ENCODE peak calls at places on chromosomes 6 and 20, in seven cellular contexts. E, B, N, J, X, L and Y are unnamed samples.

GRCh38 chr20:59765599-59766177 is 161.3 kb downstream of the PHACTR3 start:
- DNase-seq in L (no peak), J (peak; percentile 25), N (no peak), X (no peak), E (peak; percentile 17), B (peak; percentile 63), Y (no peak)

GRCh38 chr20:59359908-59360307 is 59.5 kb downstream of the EDN3 start:
- DNase-seq in E (no peak), L (peak; percentile 32), J (no peak), N (no peak), B (no peak), X (no peak), Y (no peak)

GRCh38 chr20:62648318-62648995 is 6.2 kb downstream of the SLCO4A1 start:
- DNase-seq in E (no peak), B (no peak), X (no peak), N (no peak), J (no peak), L (no peak), Y (no peak)

GRCh38 chr6:35948725-35949124 is 27.8 kb upstream of the SRPK1 start:
- DNase-seq in L (no peak), E (no peak), B (peak; percentile 31), X (no peak), J (no peak), N (no peak), Y (no peak)

GRCh38 chr20:63070301-63070625 is 63.5 kb upstream of the BHLHE23 start:
- DNase-seq in N (no peak), L (no peak), B (no peak), X (no peak), J (no peak), E (no peak), Y (no peak)

GRCh38 chr6:7671076-7671475 is 54.8 kb upstream of the BMP6 start:
- DNase-seq in X (no peak), J (no peak), N (peak; percentile 22), E (no peak), B (no peak), L (no peak), Y (no peak)

GRCh38 chr6:15916581-15916980 is 212.3 kb upstream of the MYLIP start:
- DNase-seq in X (no peak), J (no peak), E (no peak), N (no peak), L (no peak), B (no peak), Y (no peak)

GRCh38 chr6:2962636-2963035 is 8.7 kb downstream of the SERPINB6 start:
- DNase-seq in X (no peak), E (no peak), B (no peak), J (no peak), N (no peak), L (peak; percentile 76), Y (no peak)

GRCh38 chr20:1700990-1701389 is 43.4 kb upstream of the SIRPG start:
- DNase-seq in E (no peak), N (no peak), X (no peak), B (no peak), L (no peak), J (no peak), Y (no peak)

GRCh38 chr6:100504786-100505737 is 40.3 kb upstream of the SIM1 start:
- DNase-seq in E (peak; percentile 60), B (no peak), X (no peak), N (peak; percentile 17), L (no peak), J (peak; percentile 11), Y (no peak)

GRCh38 chr6:90241229-90241873 is 55.3 kb downstream of the BACH2 start:
- DNase-seq in J (no peak), L (no peak), X (no peak), N (no peak), B (peak; percentile 12), E (no peak), Y (no peak)

GRCh38 chr6:89689732-89690131 is 51.2 kb upstream of the LYRM2 start:
- DNase-seq in E (no peak), B (peak; percentile 9), J (no peak), X (no peak), L (peak; percentile 8), N (no peak), Y (no peak)

GRCh38 chr20:13422637-13423036 is 201.6 kb downstream of the ISM1 start:
- DNase-seq in N (peak; percentile 46), E (no peak), B (no peak), X (no peak), J (no peak), L (no peak), Y (no peak)

GRCh38 chr6:81772741-81773140 is 20.3 kb upstream of the TENT5A start:
- DNase-seq in X (no peak), J (no peak), N (peak; percentile 58), E (peak; percentile 22), L (no peak), B (no peak), Y (no peak)

GRCh38 chr6:3872370-3872854 is 23.2 kb downstream of the FAM50B start:
- DNase-seq in X (no peak), N (no peak), J (peak; percentile 51), B (no peak), L (no peak), E (no peak), Y (no peak)

GRCh38 chr6:111761783-111762312 is 111.4 kb downstream of the FYN start:
- DNase-seq in L (no peak), X (no peak), E (no peak), N (no peak), B (peak; percentile 15), J (peak; percentile 24), Y (no peak)

GRCh38 chr6:12270551-12271228 is 19.5 kb upstream of the EDN1 start:
- DNase-seq in J (no peak), L (no peak), E (no peak), B (no peak), N (no peak), X (no peak), Y (no peak)

GRCh38 chr6:24796616-24797290 is 2.0 kb downstream of the ARMH2 start:
- DNase-seq in J (no peak), E (no peak), X (no peak), L (no peak), B (no peak), N (no peak), Y (no peak)

GRCh38 chr6:40387127-40387870 is 199.9 kb downstream of the LRFN2 start:
- DNase-seq in N (no peak), J (no peak), B (no peak), X (no peak), E (no peak), L (no peak), Y (no peak)

GRCh38 chr6:36351152-36351571 is 14.5 kb upstream of the BNIP5 start:
- DNase-seq in B (no peak), L (no peak), N (no peak), J (no peak), X (no peak), E (no peak), Y (peak; percentile 41)

GRCh38 chr6:16167219-16167618 is 38.3 kb downstream of the MYLIP start:
- DNase-seq in J (no peak), X (no peak), B (no peak), N (no peak), L (no peak), E (no peak), Y (no peak)

GRCh38 chr20:10111144-10111771 is 76.5 kb downstream of the ANKEF1 start:
- DNase-seq in L (peak; percentile 71), E (no peak), N (no peak), B (no peak), X (no peak), J (peak; percentile 62), Y (no peak)

GRCh38 chr6:2209226-2209809 is 36.1 kb downstream of the GMDS start:
- DNase-seq in J (peak; percentile 67), X (no peak), L (peak; percentile 87), B (peak; percentile 70), E (peak; percentile 48), N (no peak), Y (no peak)

DNA sequence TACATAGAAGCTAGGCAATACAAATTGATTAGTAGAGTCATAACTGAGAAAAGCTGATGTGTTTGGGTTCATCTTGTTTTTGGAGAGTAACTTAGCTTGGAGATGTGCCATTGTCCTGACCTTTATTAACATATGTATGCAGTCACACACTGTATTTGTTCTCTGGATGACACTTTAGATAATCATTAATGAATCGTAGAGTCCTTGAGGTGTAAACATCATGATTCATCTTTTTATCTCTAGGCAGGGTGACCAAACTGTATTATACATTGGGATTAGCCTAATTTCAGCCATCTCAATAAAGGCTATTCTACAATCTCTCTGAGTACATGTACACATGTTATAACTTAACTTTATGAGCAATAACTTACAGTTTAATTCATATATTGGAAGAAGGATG is 3.6 kb upstream of the MTCL3 start:
- DNase-seq in X (no peak), L (no peak), N (no peak), J (no peak), B (no peak), E (no peak), Y (no peak)
- H3K4me1 ChIP-seq in X (peaks cover 4% of the 10 kb centered on the region), L (peaks cover 7% of the 10 kb centered on the region), N (no peaks in the 10 kb centered on the region), J (no peaks in the 10 kb centered on the region), B (peaks cover 10% of the 10 kb centered on the region), E (no peaks in the 10 kb centered on the region), Y (no peaks in the 10 kb centered on the region)

DNA sequence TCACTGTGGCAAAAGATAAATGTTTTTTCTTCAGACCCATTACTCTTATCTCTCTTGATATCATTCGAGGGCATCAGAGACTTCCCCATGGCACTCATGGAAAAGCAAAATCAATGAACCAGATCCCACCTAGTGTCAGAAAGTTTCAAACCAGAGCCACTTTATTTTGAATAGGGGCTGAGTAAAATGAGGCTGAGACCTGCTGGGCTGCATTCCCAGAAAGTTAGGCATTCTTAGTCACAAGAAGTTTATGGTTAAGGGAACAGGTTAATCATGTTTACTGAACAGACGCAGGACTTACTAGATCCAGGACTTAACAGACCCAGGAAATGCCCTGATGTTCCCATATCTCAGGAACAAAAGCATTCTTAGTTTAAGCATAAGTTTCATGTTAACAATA is 369.9 kb downstream of the BTBD3 start:
- DNase-seq in N (peak; percentile 42), B (no peak), J (peak; percentile 5), X (no peak), E (peak; percentile 49), L (no peak), Y (no peak)
- TF ChIP-seq CTCF in N (peak; percentile 71), B (peak; percentile 23), J (peak; percentile 30), X (no peak), E (no peak), L (no peak), Y (no peak)

GRCh38 chr6:44789061-44789460 is 401.6 kb downstream of the CDC5L start:
- DNase-seq in L (no peak), E (no peak), B (no peak), J (no peak), X (no peak), N (no peak), Y (no peak)

GRCh38 chr6:44787254-44787844 is 399.8 kb downstream of the CDC5L start:
- DNase-seq in B (no peak), X (no peak), E (no peak), L (no peak), N (no peak), J (no peak), Y (no peak)

GRCh38 chr6:44788387-44788981 is 401.0 kb downstream of the CDC5L start:
- DNase-seq in X (no peak), L (no peak), N (no peak), J (no peak), E (no peak), B (no peak), Y (no peak)

GRCh38 chr6:44785123-44785522 is 397.6 kb downstream of the CDC5L start:
- DNase-seq in B (no peak), J (no peak), E (no peak), X (no peak), N (peak; percentile 43), L (no peak), Y (no peak)

GRCh38 chr6:44789790-44790189 is 402.3 kb downstream of the CDC5L start:
- DNase-seq in E (no peak), X (no peak), N (no peak), B (no peak), L (no peak), J (no peak), Y (no peak)
- H3K27ac ChIP-seq in E (no peak overlapping the region), X (no peak overlapping the region), N (no peak overlapping the region), B (no peak overlapping the region), L (no peak overlapping the region), J (no peak overlapping the region), Y (no peak overlapping the region)

GRCh38 chr6:155174576-155175174 is 89.1 kb upstream of the CLDN20 start:
- DNase-seq in N (no peak), E (peak; percentile 60), X (peak; percentile 57), B (peak; percentile 85), L (peak; percentile 82), J (peak; percentile 89), Y (peak; percentile 50)
- H3K4me1 ChIP-seq in N (peaks cover 8% of the 10 kb centered on the region), E (peaks cover 16% of the 10 kb centered on the region), X (no peaks in the 10 kb centered on the region), B (peaks cover 11% of the 10 kb centered on the region), L (peaks cover 9% of the 10 kb centered on the region), J (no peaks in the 10 kb centered on the region), Y (no peaks in the 10 kb centered on the region)